ENCODE peak calls at places on chromosome 5, in five cellular contexts. X, I, Y, S and V are unnamed samples.
A peak's percentile ranks its signal among the peaks of the same experiment; 100 is the strongest.

GRCh38 chr5:132211787-132212186 is 15.9 kb downstream of the P4HA2 start:
- DNase-seq in Y (peak; percentile 61), I (no peak), X (no peak), S (no peak), V (peak; percentile 52)

GRCh38 chr5:370959-371810 is 49.7 kb downstream of the AHRR start:
- DNase-seq in X (no peak), Y (peak; percentile 56), I (peak; percentile 16), S (no peak), V (no peak)

GRCh38 chr5:12614608-12615007 is 710.4 kb upstream of the CTNND2 start:
- DNase-seq in I (no peak), S (no peak), Y (no peak), X (no peak), V (no peak)

GRCh38 chr5:68587181-68587580 is 371.6 kb downstream of the PIK3R1 start:
- DNase-seq in Y (no peak), X (no peak), S (no peak), I (no peak), V (no peak)

GRCh38 chr5:142969624-142970439 is 199.7 kb downstream of the ARHGAP26 start:
- DNase-seq in Y (no peak), X (no peak), I (no peak), S (no peak), V (no peak)

GRCh38 chr5:12245429-12245828 is 341.2 kb upstream of the CTNND2 start:
- DNase-seq in S (no peak), Y (no peak), I (no peak), X (no peak), V (no peak)

GRCh38 chr5:80941496-80941895 is 18.7 kb upstream of the RASGRF2 start:
- DNase-seq in Y (no peak), I (no peak), X (no peak), S (no peak), V (no peak)

GRCh38 chr5:3517331-3517730 is 78.3 kb upstream of the IRX1 start:
- DNase-seq in I (no peak), S (no peak), Y (no peak), X (no peak), V (no peak)

GRCh38 chr5:108481355-108481931 is 99.5 kb upstream of the FBXL17 start:
- DNase-seq in I (peak; percentile 21), S (no peak), X (no peak), Y (no peak), V (peak; percentile 70)

GRCh38 chr5:138661991-138662434 is 86.8 kb upstream of the HSPA9 start:
- DNase-seq in S (no peak), I (no peak), X (no peak), Y (no peak), V (peak; percentile 75)

GRCh38 chr5:142192296-142192695 is 83.7 kb downstream of the NDFIP1 start:
- DNase-seq in Y (no peak), X (no peak), I (no peak), S (no peak), V (no peak)

GRCh38 chr5:137836997-137837396 is 30.7 kb upstream of the MYOT start:
- DNase-seq in I (peak; percentile 33), S (no peak), Y (no peak), X (no peak), V (no peak)

GRCh38 chr5:14109041-14109747 is 33.9 kb upstream of the TRIO start:
- DNase-seq in S (no peak), Y (no peak), I (no peak), X (no peak), V (peak; percentile 36)

GRCh38 chr5:111172504-111172903 is 51.7 kb upstream of the CAMK4 start:
- DNase-seq in I (no peak), Y (no peak), X (no peak), S (no peak), V (no peak)

GRCh38 chr5:113087994-113088519 is 111.5 kb downstream of the DCP2 start:
- DNase-seq in I (no peak), Y (no peak), S (no peak), X (no peak), V (no peak)

GRCh38 chr5:57529864-57530263 is 47.3 kb upstream of the ACTBL2 start:
- DNase-seq in Y (no peak), X (no peak), S (no peak), I (no peak), V (no peak)

GRCh38 chr5:103587185-103587748 is 24.7 kb upstream of the NUDT12 start:
- DNase-seq in S (no peak), I (no peak), Y (no peak), X (no peak), V (peak; percentile 65)

GRCh38 chr5:5424736-5425135 is 2.3 kb downstream of the ICE1 start:
- DNase-seq in I (no peak), S (no peak), Y (no peak), X (no peak), V (no peak)

GRCh38 chr5:109740329-109740728 is 50.6 kb downstream of the MAN2A1 start:
- DNase-seq in I (no peak), Y (no peak), X (no peak), S (no peak), V (no peak)

DNA sequence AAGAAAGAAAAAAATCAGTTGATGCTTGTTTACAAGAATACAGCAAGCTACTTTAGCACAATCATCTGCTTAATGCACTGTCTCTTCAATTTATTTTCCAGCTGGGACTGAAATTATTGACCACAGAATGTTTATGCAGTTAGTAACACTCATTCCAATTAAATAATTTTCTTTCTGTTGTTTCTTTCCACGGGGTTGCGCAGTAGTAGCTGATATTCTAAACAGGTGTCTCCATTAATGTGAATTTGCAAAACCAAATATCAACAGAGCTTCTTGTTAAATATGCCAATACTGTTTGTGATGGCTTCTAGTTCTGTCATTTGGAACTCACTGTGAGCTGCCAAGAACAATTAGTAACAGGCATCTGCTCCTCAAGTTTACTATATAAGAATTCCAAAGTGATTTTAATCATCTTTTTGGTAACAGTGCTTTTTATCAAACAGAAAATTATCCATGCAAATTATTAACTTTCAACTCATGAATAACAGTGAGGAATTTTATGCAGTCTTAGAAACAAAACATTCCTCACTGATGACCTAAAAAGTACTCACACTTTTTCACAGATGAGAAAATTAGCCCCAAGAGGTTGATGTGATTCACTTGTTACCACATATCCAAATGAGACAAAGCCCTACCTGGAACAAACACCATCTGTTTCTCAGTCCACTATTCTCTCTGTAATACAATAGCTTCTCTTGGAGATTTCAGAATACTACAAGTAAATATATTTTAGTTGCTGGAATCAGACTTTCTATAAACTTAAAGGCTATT is 567.6 kb upstream of the RGMB start:
- DNase-seq in Y (no peak), I (no peak), S (no peak), X (no peak), V (no peak)
- H3K27ac ChIP-seq in Y (no peak overlapping the region), I (no peak overlapping the region), S (no peak overlapping the region), X (no peak overlapping the region), V (no peak overlapping the region)

DNA sequence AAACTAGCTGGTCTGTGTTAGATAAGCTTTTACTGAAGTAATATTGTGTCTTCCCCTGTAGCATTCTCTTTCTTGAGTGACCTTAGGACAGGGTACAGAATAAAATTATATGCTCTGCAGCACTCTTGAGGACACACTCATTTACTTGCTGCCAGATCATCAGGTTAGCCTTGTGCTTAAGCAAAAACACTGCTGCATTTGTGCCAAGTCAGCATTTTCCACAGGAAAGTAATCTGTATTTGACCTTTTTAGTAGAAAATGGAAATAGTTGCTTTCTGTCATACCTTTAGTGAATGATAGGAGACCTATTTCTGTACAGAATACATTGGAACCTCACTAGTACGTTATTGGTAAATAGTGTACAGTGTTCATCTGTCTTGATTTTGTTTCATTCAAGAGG is 54.2 kb downstream of the LMNB1 start:
- DNase-seq in S (no peak), Y (no peak), X (no peak), I (no peak), V (no peak)
- H3K36me3 ChIP-seq in S (peaks cover 92% of the 10 kb centered on the region), Y (no peaks in the 10 kb centered on the region), X (no peaks in the 10 kb centered on the region), I (no peaks in the 10 kb centered on the region), V (peaks cover 98% of the 10 kb centered on the region)

GRCh38 chr5:180253036-180253824 is 38.7 kb downstream of the MAPK9 start:
- DNase-seq in X (no peak), S (no peak), I (no peak), Y (no peak), V (no peak)

GRCh38 chr5:180251887-180252286 is 40.0 kb downstream of the MAPK9 start:
- DNase-seq in S (no peak), I (no peak), Y (no peak), X (no peak), V (no peak)

GRCh38 chr5:180251141-180251540 is 40.7 kb downstream of the MAPK9 start:
- DNase-seq in Y (no peak), X (no peak), I (no peak), S (no peak), V (no peak)

DNA sequence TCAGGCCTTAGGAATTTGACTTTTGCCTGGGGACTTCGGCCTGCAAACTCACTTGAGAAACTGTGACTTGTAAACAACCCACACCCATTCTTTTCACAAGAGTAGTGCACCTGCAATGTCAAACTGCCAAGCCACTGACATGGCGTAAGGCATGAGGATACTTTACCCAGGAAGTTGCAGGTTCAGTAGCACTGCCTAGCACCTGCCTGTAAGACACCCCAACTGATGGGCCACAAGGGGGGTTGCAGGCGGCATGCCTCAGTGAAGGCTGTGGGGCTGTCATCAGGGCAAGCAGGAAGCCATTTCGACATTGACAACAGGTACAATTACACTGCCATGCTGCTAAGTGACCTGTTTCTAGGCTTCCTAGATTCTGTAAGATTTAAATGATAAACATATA is 41.3 kb upstream of the RASGEF1C start:
- DNase-seq in Y (no peak), S (no peak), X (no peak), I (no peak), V (no peak)
- H3K9me3 ChIP-seq in Y (peaks cover 11% of the 10 kb centered on the region), S (peaks cover 16% of the 10 kb centered on the region), X (peaks cover 30% of the 10 kb centered on the region), I (no peaks in the 10 kb centered on the region), V (peaks cover 23% of the 10 kb centered on the region)

GRCh38 chr5:134873987-134874830 is at the start of gene TXNDC15:
- DNase-seq in S (peak; percentile 87), Y (peak; percentile 92), X (peak; percentile 84), I (peak; percentile 87), V (peak; percentile 90)

GRCh38 chr5:134874831-134875655 is 872 bp downstream of the TXNDC15 start:
- DNase-seq in I (peak; percentile 71), Y (peak; percentile 84), S (peak; percentile 67), X (peak; percentile 77), V (peak; percentile 57)

GRCh38 chr5:134879456-134879855 is 5.3 kb downstream of the TXNDC15 start:
- DNase-seq in I (no peak), X (no peak), S (no peak), Y (no peak), V (no peak)

GRCh38 chr5:134878403-134878802 is 4.2 kb downstream of the TXNDC15 start:
- DNase-seq in I (no peak), Y (no peak), X (no peak), S (no peak), V (no peak)

GRCh38 chr5:134877159-134877558 is 3.0 kb downstream of the TXNDC15 start:
- DNase-seq in X (no peak), I (no peak), S (no peak), Y (no peak), V (no peak)
- H3K27ac ChIP-seq in X (no peak overlapping the region), I (no peak overlapping the region), S (no peak overlapping the region), Y (no peak overlapping the region), V (no peak overlapping the region)

GRCh38 chr5:179873711-179874110 is 15.1 kb upstream of the MRNIP start:
- DNase-seq in S (no peak), X (no peak), Y (no peak), I (no peak), V (no peak)
- H3K36me3 ChIP-seq in S (peaks cover 20% of the 10 kb centered on the region), X (no peaks in the 10 kb centered on the region), Y (peaks cover 87% of the 10 kb centered on the region), I (peaks cover 90% of the 10 kb centered on the region), V (peaks cover 16% of the 10 kb centered on the region)

GRCh38 chr5:32520326-32520725 is 65.0 kb upstream of the SUB1 start:
- DNase-seq in Y (no peak), X (no peak), S (no peak), I (no peak), V (no peak)
- H3K9me3 ChIP-seq in Y (no peaks in the 10 kb centered on the region), X (no peaks in the 10 kb centered on the region), S (no peaks in the 10 kb centered on the region), I (no peaks in the 10 kb centered on the region), V (no peaks in the 10 kb centered on the region)